ENCODE peak calls at places on chromosomes 11 and 22, in six cellular contexts. C, E, M, N, P and B are unnamed samples. For H3K4me1, the result is how much of the 10 kb centered on the place peaks cover.

GRCh38 chr11:131195801-131196517 is 174.5 kb upstream of the NTM start:
- DNase-seq in N (no peak), M (peak), E (peak), P (peak), C (no peak), B (no peak)

GRCh38 chr11:123249354-123249753 is 54.3 kb upstream of the CLMP start:
- DNase-seq in M (no peak), C (no peak), E (no peak), P (no peak), N (no peak), B (no peak)

GRCh38 chr11:68693484-68693882 is 9.1 kb downstream of the GAL start:
- DNase-seq in P (no peak), M (no peak), C (no peak), N (no peak), E (no peak), B (no peak)

GRCh38 chr22:35172452-35172851 is 84.8 kb upstream of the HMGXB4 start:
- DNase-seq in P (no peak), M (no peak), N (no peak), C (no peak), E (no peak), B (peak)

GRCh38 chr11:78344676-78345075 is 72.9 kb downstream of the GAB2 start:
- DNase-seq in C (no peak), P (no peak), N (no peak), M (no peak), E (no peak), B (no peak)

GRCh38 chr11:19351426-19351825 is 110.7 kb upstream of the E2F8 start:
- DNase-seq in C (no peak), N (no peak), E (no peak), M (no peak), P (no peak), B (no peak)

GRCh38 chr11:71206186-71206585 is 46.2 kb downstream of the SHANK2 start:
- DNase-seq in P (no peak), E (peak), N (no peak), C (no peak), M (no peak), B (no peak)

GRCh38 chr11:16945671-16946469 is 68.3 kb downstream of the PLEKHA7 start:
- DNase-seq in N (no peak), C (peak), E (peak), P (peak), M (peak), B (no peak)

GRCh38 chr22:46610345-46610744 is 9.8 kb upstream of the GRAMD4 start:
- DNase-seq in E (no peak), M (no peak), C (no peak), N (no peak), P (peak), B (no peak)

GRCh38 chr11:94740975-94741707 is 27.0 kb upstream of the AMOTL1 start:
- DNase-seq in P (peak), C (peak), E (no peak), N (peak), M (peak), B (no peak)

GRCh38 chr22:45503816-45504702 is 1.4 kb downstream of the FBLN1 start:
- DNase-seq in E (no peak), M (no peak), P (peak), C (no peak), N (peak), B (no peak)

GRCh38 chr22:41237707-41238569 is 2.8 kb downstream of the CHADL start:
- DNase-seq in N (peak), E (peak), C (no peak), P (peak), M (peak), B (no peak)

GRCh38 chr11:27429740-27430451 is 42.7 kb downstream of the LGR4 start:
- DNase-seq in E (no peak), C (no peak), N (no peak), P (no peak), M (no peak), B (no peak)

GRCh38 chr11:128153697-128154048 is 433.7 kb downstream of the ETS1 start:
- DNase-seq in E (no peak), P (peak), M (no peak), C (no peak), N (no peak), B (no peak)

GRCh38 chr22:49917997-49918910 is at the start of the genes ALG12 and CRELD2:
- DNase-seq in C (peak), P (peak), E (peak), M (peak), N (peak), B (peak)

GRCh38 chr22:49915610-49916009 is 2.6 kb downstream of the ALG12 start:
- DNase-seq in M (no peak), P (peak), N (no peak), C (no peak), E (no peak), B (no peak)

GRCh38 chr22:49918911-49919881 is 762 bp downstream of the CRELD2 start:
- DNase-seq in E (no peak), M (peak), N (peak), P (peak), C (no peak), B (no peak)

GRCh38 chr22:49914256-49914655 is 4.0 kb downstream of the ALG12 start:
- DNase-seq in M (no peak), N (no peak), C (no peak), P (no peak), E (no peak), B (no peak)

DNA sequence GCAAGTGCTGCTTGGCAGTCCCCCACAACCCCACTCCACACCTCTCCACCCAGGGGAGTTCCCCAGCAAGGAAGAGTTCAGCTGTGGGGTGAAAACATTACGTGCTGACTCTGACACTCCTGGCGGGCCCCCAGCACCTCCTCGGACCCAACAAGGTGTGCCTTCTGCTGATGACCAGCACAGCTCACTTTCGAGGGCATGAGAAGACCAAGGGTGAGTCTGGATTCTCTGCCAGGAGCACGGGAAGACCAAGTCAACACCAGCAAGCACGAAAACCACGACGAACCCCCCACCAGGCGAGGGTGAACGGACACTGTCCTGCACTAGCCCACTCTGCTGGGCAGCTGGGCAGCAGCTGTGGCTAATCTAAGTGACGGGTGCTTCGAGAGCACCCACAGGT is 1.4 kb downstream of the ALG12 start:
- DNase-seq in C (no peak), P (peak), E (no peak), M (no peak), N (peak), B (no peak)
- H3K4me3 ChIP-seq in C (no peak), P (no peak), E (no peak), M (no peak), N (no peak), B (no peak)

GRCh38 chr11:47499614-47500013 is 50.7 kb upstream of the RAPSN start:
- DNase-seq in E (no peak), M (no peak), C (no peak), P (no peak), N (no peak), B (no peak)
- H3K4me1 ChIP-seq in E (under half), M (under half), C (under half), P (under half), N (half or more), B (under half)

GRCh38 chr11:129374993-129375721 is 491 bp upstream of the BARX2 start:
- DNase-seq in C (peak), N (no peak), M (peak), E (peak), P (no peak), B (no peak)
- H3K4me3 ChIP-seq in C (peak), N (peak), M (peak), E (peak), P (peak), B (peak)

GRCh38 chr11:65432686-65433582 is 10.3 kb downstream of the NEAT1 start:
- DNase-seq in N (no peak), C (peak), M (no peak), P (no peak), E (no peak), B (no peak)
- H3K4me1 ChIP-seq in N (half or more), C (half or more), M (under half), P (under half), E (under half), B (half or more)

DNA sequence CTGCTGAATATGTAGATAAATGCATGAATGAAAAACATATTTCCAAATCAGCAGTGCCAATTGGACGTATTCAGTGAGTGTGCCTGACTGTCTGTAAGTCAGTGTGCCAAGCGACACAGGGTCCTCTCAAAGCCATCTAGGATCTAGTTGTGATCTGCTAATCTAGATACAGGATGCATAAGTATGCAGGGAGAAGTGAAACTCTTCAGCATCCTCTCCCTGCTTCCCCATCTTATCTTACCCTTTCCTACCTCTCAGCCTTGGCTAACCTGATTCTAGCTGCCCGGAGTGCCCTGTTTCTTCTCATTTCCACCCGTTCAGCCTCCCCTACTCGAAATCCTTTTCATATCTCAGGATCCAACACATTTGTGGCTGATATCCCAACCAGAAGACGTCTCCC is 91.2 kb upstream of the SORL1-AS1 start:
- DNase-seq in N (no peak), C (no peak), M (no peak), P (no peak), E (no peak), B (no peak)
- H3K4me3 ChIP-seq in N (no peak), C (no peak), M (no peak), P (no peak), E (no peak), B (no peak)

GRCh38 chr11:102241026-102241425 is 76.3 kb upstream of the BIRC3 start:
- DNase-seq in P (no peak), E (no peak), M (no peak), C (no peak), N (no peak), B (no peak)
- H3K4me1 ChIP-seq in P (under half), E (under half), M (under half), C (under half), N (under half), B (under half)

GRCh38 chr22:31676700-31677099 is 14.7 kb upstream of the PISD start:
- DNase-seq in C (peak), P (peak), N (peak), M (peak), E (peak), B (peak)
- H3K4me3 ChIP-seq in C (peak), P (peak), N (peak), M (peak), E (peak), B (peak)

DNA sequence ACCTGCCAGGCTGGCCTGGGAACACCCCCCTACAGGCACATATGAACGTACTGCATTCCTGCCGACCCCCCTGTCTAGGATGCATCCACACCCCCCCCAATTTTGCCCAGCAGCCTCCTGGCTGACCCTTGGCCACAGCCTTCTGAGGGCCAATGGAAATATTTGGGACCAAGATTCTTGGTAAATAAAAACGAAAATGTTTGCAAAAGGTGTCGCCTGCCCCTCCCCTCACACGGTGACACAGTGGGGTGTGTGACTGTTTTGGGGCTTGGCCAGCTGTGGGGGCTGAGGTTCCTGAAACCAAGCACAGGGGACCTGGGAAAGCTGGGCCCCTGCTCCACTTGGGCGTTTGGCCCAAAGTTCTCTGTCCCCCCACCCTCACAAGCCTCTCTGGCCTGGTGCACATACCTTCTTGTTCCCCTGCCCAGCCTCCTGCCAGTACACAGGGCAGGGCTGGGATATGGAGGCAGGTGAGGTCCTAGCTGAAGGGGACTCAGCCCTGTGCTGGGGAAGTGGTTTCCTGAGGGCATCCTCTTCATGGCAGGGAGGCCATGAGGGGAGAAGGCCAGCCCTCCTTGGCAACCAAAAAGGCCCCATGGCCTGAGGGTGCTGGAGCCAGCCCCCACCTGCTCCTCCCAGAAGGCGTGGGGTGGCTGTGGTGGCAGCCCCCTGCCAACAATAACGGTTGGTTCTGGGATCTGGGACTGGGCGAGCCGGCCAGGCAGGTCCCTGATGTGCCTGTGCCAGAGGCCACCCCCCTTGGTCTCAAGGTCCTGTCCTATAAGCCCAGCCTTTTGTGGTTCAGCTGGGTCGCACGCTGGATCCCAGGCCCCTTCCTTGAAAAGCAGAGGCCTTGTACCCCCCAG is 2.1 kb upstream of the CRACR2B start:
- DNase-seq in C (no peak), M (peak), P (no peak), E (peak), N (no peak), B (no peak)
- H3K4me1 ChIP-seq in C (half or more), M (under half), P (under half), E (under half), N (half or more), B (half or more)